ENCODE peak calls at places on chromosome 5, in six cellular contexts. D is fibroblast of lung, F is mesendoderm, U is Caco-2, Y is colonic mucosa, Z is IMR-90. R is an unnamed sample.
A peak's percentile ranks its signal among the peaks of the same experiment; 100 is the strongest.

GRCh38 chr5:77282337-77283027 is 72.0 kb downstream of the PDE8B start:
- DNase-seq in D (peak; percentile 79), F (peak; percentile 59), U (no peak), Y (no peak), Z (peak; percentile 88), R (peak; percentile 71)

GRCh38 chr5:77909237-77909636 is 133.1 kb upstream of the TBCA start:
- DNase-seq in D (no peak), F (no peak), U (no peak), Y (no peak), Z (no peak), R (no peak)

GRCh38 chr5:180852510-180852909 is 8.6 kb downstream of the ZFP62 start:
- DNase-seq in D (no peak), F (no peak), U (no peak), Y (no peak), Z (peak; percentile 31), R (no peak)

GRCh38 chr5:140346348-140347221 is at the start of gene HBEGF:
- DNase-seq in D (peak; percentile 59), F (peak; percentile 95), U (peak; percentile 92), Y (peak; percentile 88), Z (peak; percentile 63), R (no peak)

GRCh38 chr5:95620030-95620869 is at the start of gene GPR150:
- DNase-seq in D (no peak), F (peak; percentile 57), U (peak; percentile 69), Y (peak; percentile 58), Z (peak; percentile 37), R (no peak)

GRCh38 chr5:108642170-108642906 is 105.4 kb upstream of the FER start:
- DNase-seq in D (peak; percentile 72), F (peak; percentile 93), U (peak; percentile 79), Y (peak; percentile 66), Z (peak; percentile 69), R (peak; percentile 31)

GRCh38 chr5:26245327-26245726 is 793.1 kb downstream of the CDH9 start:
- DNase-seq in D (no peak), F (no peak), U (no peak), Y (no peak), Z (no peak), R (no peak)

GRCh38 chr5:178234753-178235599 is 2.4 kb upstream of the PHYKPL start:
- DNase-seq in D (peak; percentile 54), F (peak; percentile 89), U (no peak), Y (peak; percentile 88), Z (peak; percentile 41), R (no peak)

GRCh38 chr5:36950586-36951457 is 74.3 kb downstream of the NIPBL start:
- DNase-seq in D (peak; percentile 45), F (no peak), U (no peak), Y (no peak), Z (peak; percentile 64), R (peak; percentile 33)

GRCh38 chr5:154002093-154002492 is 36.6 kb downstream of the FAM114A2 start:
- DNase-seq in D (peak; percentile 80), F (no peak), U (no peak), Y (no peak), Z (peak; percentile 30), R (no peak)

GRCh38 chr5:6193315-6193714 is 185.0 kb downstream of the MED10 start:
- DNase-seq in D (no peak), F (no peak), U (no peak), Y (no peak), Z (no peak), R (no peak)

GRCh38 chr5:6603643-6604042 is 29.2 kb downstream of the NSUN2 start:
- DNase-seq in D (no peak), F (no peak), U (no peak), Y (no peak), Z (no peak), R (no peak)

GRCh38 chr5:179263391-179264052 is 81.7 kb downstream of the ADAMTS2 start:
- DNase-seq in D (no peak), F (no peak), U (peak; percentile 20), Y (peak; percentile 14), Z (no peak), R (no peak)

GRCh38 chr5:141192110-141192725 is at the start of gene PCDHB10:
- DNase-seq in D (peak; percentile 8), F (peak; percentile 78), U (no peak), Y (peak; percentile 26), Z (peak; percentile 5), R (no peak)

GRCh38 chr5:3429962-3430361 is 165.7 kb upstream of the IRX1 start:
- DNase-seq in D (no peak), F (no peak), U (no peak), Y (no peak), Z (no peak), R (no peak)

GRCh38 chr5:159663986-159664385 is 252.3 kb upstream of the ADRA1B start:
- DNase-seq in D (no peak), F (no peak), U (no peak), Y (no peak), Z (no peak), R (no peak)

GRCh38 chr5:9431496-9432258 is 114.2 kb downstream of the SEMA5A start:
- DNase-seq in D (peak; percentile 78), F (no peak), U (no peak), Y (no peak), Z (peak; percentile 81), R (peak; percentile 32)

GRCh38 chr5:142841511-142842255 is 71.5 kb downstream of the ARHGAP26 start:
- DNase-seq in D (peak; percentile 56), F (peak; percentile 93), U (no peak), Y (no peak), Z (peak; percentile 34), R (no peak)

GRCh38 chr5:180689071-180689694 is 39.8 kb upstream of the FLT4 start:
- DNase-seq in D (no peak), F (peak; percentile 14), U (no peak), Y (no peak), Z (no peak), R (no peak)

GRCh38 chr5:10618311-10618710 is 54.4 kb downstream of the ANKRD33B start:
- DNase-seq in D (no peak), F (no peak), U (no peak), Y (no peak), Z (no peak), R (no peak)

GRCh38 chr5:43609752-43610151 is 6.8 kb downstream of the NNT start:
- DNase-seq in D (peak; percentile 8), F (no peak), U (no peak), Y (no peak), Z (no peak), R (no peak)

GRCh38 chr5:60722416-60722815 is 22.4 kb upstream of the DEPDC1B start:
- DNase-seq in D (no peak), F (no peak), U (no peak), Y (no peak), Z (no peak), R (no peak)

GRCh38 chr5:147398860-147399259 is 111.0 kb downstream of the DPYSL3 start:
- DNase-seq in D (no peak), F (no peak), U (no peak), Y (no peak), Z (no peak), R (peak; percentile 59)

GRCh38 chr5:126973193-126973592 is 57.2 kb downstream of the MARCHF3 start:
- DNase-seq in D (no peak), F (peak; percentile 26), U (no peak), Y (peak; percentile 25), Z (no peak), R (no peak)

GRCh38 chr5:93044860-93045666 is 536.0 kb downstream of the NR2F1-AS1 start:
- DNase-seq in D (no peak), F (peak; percentile 93), U (no peak), Y (no peak), Z (no peak), R (no peak)

GRCh38 chr5:174731214-174732039 is 7.0 kb downstream of the MSX2 start:
- DNase-seq in D (no peak), F (peak; percentile 85), U (no peak), Y (no peak), Z (no peak), R (no peak)

GRCh38 chr5:174733836-174734235 is 9.5 kb downstream of the MSX2 start:
- DNase-seq in D (no peak), F (peak; percentile 26), U (no peak), Y (no peak), Z (no peak), R (no peak)

GRCh38 chr5:174732040-174733020 is 7.9 kb downstream of the MSX2 start:
- DNase-seq in D (no peak), F (peak; percentile 86), U (no peak), Y (no peak), Z (no peak), R (no peak)

GRCh38 chr5:174734571-174735497 is 10.5 kb downstream of the MSX2 start:
- DNase-seq in D (no peak), F (peak; percentile 60), U (no peak), Y (no peak), Z (no peak), R (no peak)

GRCh38 chr5:174733091-174733690 is 8.8 kb downstream of the MSX2 start:
- DNase-seq in D (no peak), F (peak; percentile 75), U (no peak), Y (no peak), Z (no peak), R (no peak)
- H3K4me3 ChIP-seq in D (no peak overlapping the region), F (no peak overlapping the region), U (no peak overlapping the region), Y (no peak overlapping the region), Z (no peak overlapping the region), R (no peak overlapping the region)

GRCh38 chr5:67006152-67006848 is 190.3 kb downstream of the CD180 start:
- DNase-seq in D (no peak), F (no peak), U (no peak), Y (no peak), Z (no peak), R (no peak)
- H3K4me3 ChIP-seq in D (peak overlapping the region; percentile 76), F (no peak overlapping the region), U (no peak overlapping the region), Y (no peak overlapping the region), Z (no peak overlapping the region), R (no peak overlapping the region)

GRCh38 chr5:119331566-119332095 is 24.2 kb upstream of the TNFAIP8 start:
- DNase-seq in D (no peak), F (no peak), U (no peak), Y (no peak), Z (no peak), R (no peak)

GRCh38 chr5:119335261-119335677 is 20.6 kb upstream of the TNFAIP8 start:
- DNase-seq in D (no peak), F (no peak), U (no peak), Y (no peak), Z (no peak), R (no peak)

GRCh38 chr5:119330367-119331183 is 25.2 kb upstream of the TNFAIP8 start:
- DNase-seq in D (no peak), F (peak; percentile 43), U (no peak), Y (no peak), Z (no peak), R (no peak)

GRCh38 chr5:119333421-119333851 is 22.4 kb upstream of the TNFAIP8 start:
- DNase-seq in D (no peak), F (no peak), U (no peak), Y (no peak), Z (peak; percentile 21), R (no peak)

DNA sequence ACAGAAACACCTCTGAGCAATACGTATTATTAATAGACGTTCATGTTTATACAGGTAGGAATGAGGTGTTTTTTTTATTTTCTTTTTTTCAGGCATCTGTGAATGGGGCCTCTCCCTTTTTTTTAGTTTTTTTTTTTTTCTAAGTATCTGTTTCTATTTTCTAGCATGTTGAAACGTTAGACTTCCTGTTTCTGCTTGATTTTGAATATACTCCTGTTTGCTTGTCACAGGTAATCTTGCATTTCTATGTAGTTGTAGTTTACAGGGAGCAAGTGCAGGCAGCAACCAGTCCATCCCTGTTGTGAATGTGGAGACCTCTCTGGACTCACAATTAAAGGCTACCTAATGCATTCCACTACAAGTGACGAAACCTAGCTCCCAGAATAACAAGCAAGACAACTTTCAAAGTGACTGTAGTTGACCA is 22.8 kb upstream of the TNFAIP8 start:
- DNase-seq in D (no peak), F (no peak), U (no peak), Y (no peak), Z (no peak), R (no peak)
- H3K4me3 ChIP-seq in D (no peak overlapping the region), F (no peak overlapping the region), U (no peak overlapping the region), Y (no peak overlapping the region), Z (no peak overlapping the region), R (no peak overlapping the region)

GRCh38 chr5:16304846-16305245 is 125.3 kb upstream of the MARCHF11 start:
- DNase-seq in D (no peak), F (no peak), U (no peak), Y (no peak), Z (peak; percentile 4), R (peak; percentile 1)
- H3K4me3 ChIP-seq in D (no peak overlapping the region), F (no peak overlapping the region), U (no peak overlapping the region), Y (no peak overlapping the region), Z (no peak overlapping the region), R (no peak overlapping the region)

R was measured in AG09309.